ENCODE peak calls at places on chromosome 22, in four cellular contexts. One of them, this sample, is unnamed.
A peak's percentile ranks its signal among the peaks of the same experiment; 100 is the strongest.

GRCh38 chr22:40621309-40622151 is 15.0 kb downstream of the MRTFA start:
- DNase-seq in K562: peak; percentile 17
- DNase-seq in HepG2: peak; percentile 74
- DNase-seq in A549: no peak
- DNase-seq in this sample: no peak

GRCh38 chr22:44920183-44920582 is 89.6 kb downstream of the PHF21B start:
- DNase-seq in K562: no peak
- DNase-seq in HepG2: no peak
- DNase-seq in A549: no peak
- DNase-seq in this sample: no peak

GRCh38 chr22:20089226-20089976 is 9.4 kb downstream of the DGCR8 start:
- DNase-seq in K562: no peak
- DNase-seq in HepG2: no peak
- DNase-seq in A549: no peak
- DNase-seq in this sample: no peak

GRCh38 chr22:40487663-40488249 is 117.4 kb downstream of the SGSM3 start:
- DNase-seq in K562: peak; percentile 25
- DNase-seq in HepG2: peak; percentile 17
- DNase-seq in A549: peak; percentile 50
- DNase-seq in this sample: no peak

GRCh38 chr22:44026630-44027511 is 2.8 kb downstream of the PARVB start:
- DNase-seq in K562: peak; percentile 62
- DNase-seq in HepG2: no peak
- DNase-seq in A549: no peak
- DNase-seq in this sample: no peak

GRCh38 chr22:23072035-23072910 is 2.0 kb downstream of the GNAZ start:
- DNase-seq in K562: no peak
- DNase-seq in HepG2: no peak
- DNase-seq in A549: no peak
- DNase-seq in this sample: no peak

GRCh38 chr22:36236338-36237319 is 2.7 kb downstream of the APOL2 start:
- DNase-seq in K562: no peak
- DNase-seq in HepG2: no peak
- DNase-seq in A549: no peak
- DNase-seq in this sample: no peak

GRCh38 chr22:29520851-29521250 is 32.7 kb downstream of the THOC5 start:
- DNase-seq in K562: peak; percentile 27
- DNase-seq in HepG2: no peak
- DNase-seq in A549: peak; percentile 14
- DNase-seq in this sample: no peak

GRCh38 chr22:46571642-46572250 is 34.3 kb upstream of the CELSR1 start:
- DNase-seq in K562: no peak
- DNase-seq in HepG2: no peak
- DNase-seq in A549: no peak
- DNase-seq in this sample: no peak

GRCh38 chr22:28989484-28989883 is 72.1 kb downstream of the C22orf31 start:
- DNase-seq in K562: no peak
- DNase-seq in HepG2: no peak
- DNase-seq in A549: no peak
- DNase-seq in this sample: no peak

GRCh38 chr22:45568213-45568612 is 65.5 kb downstream of the FBLN1 start:
- DNase-seq in K562: no peak
- DNase-seq in HepG2: no peak
- DNase-seq in A549: no peak
- DNase-seq in this sample: no peak

GRCh38 chr22:30627480-30627879 is 8.1 kb upstream of the SLC35E4 start:
- DNase-seq in K562: no peak
- DNase-seq in HepG2: no peak
- DNase-seq in A549: no peak
- DNase-seq in this sample: no peak

GRCh38 chr22:42949159-42949558 is 65.8 kb downstream of the PACSIN2 start:
- DNase-seq in K562: no peak
- DNase-seq in HepG2: no peak
- DNase-seq in A549: peak; percentile 29
- DNase-seq in this sample: no peak

GRCh38 chr22:18024276-18024939 is at the start of gene MICAL3:
- DNase-seq in K562: peak; percentile 85
- DNase-seq in HepG2: no peak
- DNase-seq in A549: peak; percentile 61
- DNase-seq in this sample: peak; percentile 38

GRCh38 chr22:35380537-35381423 is at the start of gene HMOX1:
- DNase-seq in K562: no peak
- DNase-seq in HepG2: peak; percentile 73
- DNase-seq in A549: peak; percentile 82
- DNase-seq in this sample: peak; percentile 79

GRCh38 chr22:49179886-49180682 is 647.6 kb downstream of the BRD1 start:
- DNase-seq in K562: no peak
- DNase-seq in HepG2: no peak
- DNase-seq in A549: no peak
- DNase-seq in this sample: no peak

GRCh38 chr22:44684506-44685383 is 17.3 kb upstream of the PRR5 start:
- DNase-seq in K562: peak; percentile 87
- DNase-seq in HepG2: peak; percentile 92
- DNase-seq in A549: peak; percentile 90
- DNase-seq in this sample: peak; percentile 92

GRCh38 chr22:33539902-33540751 is 380.1 kb downstream of the LARGE1 start:
- DNase-seq in K562: no peak
- DNase-seq in HepG2: peak; percentile 100
- DNase-seq in A549: peak; percentile 98
- DNase-seq in this sample: no peak

GRCh38 chr22:21449531-21450319 is 17.5 kb upstream of the TMEM191C start:
- DNase-seq in K562: no peak
- DNase-seq in HepG2: no peak
- DNase-seq in A549: no peak
- DNase-seq in this sample: peak; percentile 10

GRCh38 chr22:46069518-46070214 is 80.7 kb upstream of the PPARA start:
- DNase-seq in K562: no peak
- DNase-seq in HepG2: no peak
- DNase-seq in A549: peak; percentile 96
- DNase-seq in this sample: no peak

GRCh38 chr22:43078522-43078921 is 10.7 kb downstream of the TTLL1 start:
- DNase-seq in K562: no peak
- DNase-seq in HepG2: peak; percentile 83
- DNase-seq in A549: no peak
- DNase-seq in this sample: no peak

GRCh38 chr22:23117275-23117674 is 24.5 kb downstream of the RSPH14 start:
- DNase-seq in K562: peak; percentile 53
- DNase-seq in HepG2: no peak
- DNase-seq in A549: no peak
- DNase-seq in this sample: no peak

GRCh38 chr22:38505595-38506117 is 455 bp downstream of the DDX17 start:
- DNase-seq in K562: peak; percentile 66
- DNase-seq in HepG2: no peak
- DNase-seq in A549: peak; percentile 59
- DNase-seq in this sample: peak; percentile 43

GRCh38 chr22:22396741-22397291 is 111.7 kb downstream of the ZNF280B start:
- DNase-seq in K562: peak; percentile 23
- DNase-seq in HepG2: no peak
- DNase-seq in A549: no peak
- DNase-seq in this sample: no peak

GRCh38 chr22:41915035-41915782 is at the start of gene SHISA8:
- DNase-seq in K562: peak; percentile 72
- DNase-seq in HepG2: no peak
- DNase-seq in A549: no peak
- DNase-seq in this sample: peak; percentile 62
- TF ChIP-seq NR3C1 in K562: no peak
- TF ChIP-seq NR3C1 in HepG2: no peak
- TF ChIP-seq NR3C1 in A549: no peak
- TF ChIP-seq NR3C1 in this sample: no peak

GRCh38 chr22:37281646-37282384 is 493 bp upstream of the CYTH4 start:
- DNase-seq in K562: no peak
- DNase-seq in HepG2: no peak
- DNase-seq in A549: no peak
- DNase-seq in this sample: no peak

GRCh38 chr22:37280718-37281117 is 1.6 kb upstream of the CYTH4 start:
- DNase-seq in K562: no peak
- DNase-seq in HepG2: no peak
- DNase-seq in A549: no peak
- DNase-seq in this sample: no peak

GRCh38 chr22:37283393-37283937 is 1.2 kb downstream of the CYTH4 start:
- DNase-seq in K562: no peak
- DNase-seq in HepG2: no peak
- DNase-seq in A549: no peak
- DNase-seq in this sample: no peak

GRCh38 chr22:37281195-37281594 is 1.1 kb upstream of the CYTH4 start:
- DNase-seq in K562: no peak
- DNase-seq in HepG2: no peak
- DNase-seq in A549: no peak
- DNase-seq in this sample: no peak

GRCh38 chr22:37282385-37282677 is at the start of gene CYTH4:
- DNase-seq in K562: peak; percentile 38
- DNase-seq in HepG2: no peak
- DNase-seq in A549: no peak
- DNase-seq in this sample: no peak
- TF ChIP-seq JUN in K562: no peak
- TF ChIP-seq JUN in HepG2: no peak
- TF ChIP-seq JUN in A549: no peak
- TF ChIP-seq JUN in this sample: no peak

GRCh38 chr22:31947296-31947695 is 3.0 kb downstream of the YWHAH start:
- DNase-seq in K562: no peak
- DNase-seq in HepG2: peak; percentile 48
- DNase-seq in A549: peak; percentile 43
- DNase-seq in this sample: no peak

GRCh38 chr22:31944700-31945477 is 554 bp downstream of the YWHAH start:
- DNase-seq in K562: peak; percentile 68
- DNase-seq in HepG2: no peak
- DNase-seq in A549: no peak
- DNase-seq in this sample: peak; percentile 48

GRCh38 chr22:31948002-31948401 is 3.7 kb downstream of the YWHAH start:
- DNase-seq in K562: no peak
- DNase-seq in HepG2: no peak
- DNase-seq in A549: no peak
- DNase-seq in this sample: no peak

GRCh38 chr22:31945478-31945815 is 1.1 kb downstream of the YWHAH start:
- DNase-seq in K562: no peak
- DNase-seq in HepG2: no peak
- DNase-seq in A549: no peak
- DNase-seq in this sample: no peak

GRCh38 chr22:31945971-31946680 is 1.8 kb downstream of the YWHAH start:
- DNase-seq in K562: no peak
- DNase-seq in HepG2: no peak
- DNase-seq in A549: no peak
- DNase-seq in this sample: no peak
- TF ChIP-seq NR3C1 in K562: no peak
- TF ChIP-seq NR3C1 in HepG2: no peak
- TF ChIP-seq NR3C1 in A549: no peak
- TF ChIP-seq NR3C1 in this sample: no peak

GRCh38 chr22:31652911-31653684 is 8.9 kb downstream of the PISD start:
- DNase-seq in K562: no peak
- DNase-seq in HepG2: peak; percentile 22
- DNase-seq in A549: no peak
- DNase-seq in this sample: no peak

GRCh38 chr22:31652129-31652528 is 9.9 kb downstream of the PISD start:
- DNase-seq in K562: no peak
- DNase-seq in HepG2: no peak
- DNase-seq in A549: no peak
- DNase-seq in this sample: no peak

GRCh38 chr22:31647921-31648320 is 14.1 kb downstream of the PISD start:
- DNase-seq in K562: no peak
- DNase-seq in HepG2: no peak
- DNase-seq in A549: no peak
- DNase-seq in this sample: no peak

GRCh38 chr22:31651667-31652066 is 10.3 kb downstream of the PISD start:
- DNase-seq in K562: no peak
- DNase-seq in HepG2: no peak
- DNase-seq in A549: no peak
- DNase-seq in this sample: no peak

GRCh38 chr22:31650391-31650790 is 11.6 kb downstream of the PISD start:
- DNase-seq in K562: no peak
- DNase-seq in HepG2: no peak
- DNase-seq in A549: no peak
- DNase-seq in this sample: no peak
- TF ChIP-seq JUN in K562: no peak
- TF ChIP-seq JUN in HepG2: no peak
- TF ChIP-seq JUN in A549: no peak
- TF ChIP-seq JUN in this sample: no peak

GRCh38 chr22:50225200-50225969 is 19.4 kb downstream of the TUBGCP6 start:
- DNase-seq in K562: no peak
- DNase-seq in HepG2: peak; percentile 44
- DNase-seq in A549: no peak
- DNase-seq in this sample: no peak

GRCh38 chr22:50228366-50228765 is 16.5 kb downstream of the TUBGCP6 start:
- DNase-seq in K562: no peak
- DNase-seq in HepG2: no peak
- DNase-seq in A549: no peak
- DNase-seq in this sample: no peak

GRCh38 chr22:50229370-50229769 is 15.5 kb downstream of the TUBGCP6 start:
- DNase-seq in K562: no peak
- DNase-seq in HepG2: no peak
- DNase-seq in A549: no peak
- DNase-seq in this sample: no peak

GRCh38 chr22:50226224-50227165 is 18.3 kb downstream of the TUBGCP6 start:
- DNase-seq in K562: no peak
- DNase-seq in HepG2: no peak
- DNase-seq in A549: no peak
- DNase-seq in this sample: no peak

DNA sequence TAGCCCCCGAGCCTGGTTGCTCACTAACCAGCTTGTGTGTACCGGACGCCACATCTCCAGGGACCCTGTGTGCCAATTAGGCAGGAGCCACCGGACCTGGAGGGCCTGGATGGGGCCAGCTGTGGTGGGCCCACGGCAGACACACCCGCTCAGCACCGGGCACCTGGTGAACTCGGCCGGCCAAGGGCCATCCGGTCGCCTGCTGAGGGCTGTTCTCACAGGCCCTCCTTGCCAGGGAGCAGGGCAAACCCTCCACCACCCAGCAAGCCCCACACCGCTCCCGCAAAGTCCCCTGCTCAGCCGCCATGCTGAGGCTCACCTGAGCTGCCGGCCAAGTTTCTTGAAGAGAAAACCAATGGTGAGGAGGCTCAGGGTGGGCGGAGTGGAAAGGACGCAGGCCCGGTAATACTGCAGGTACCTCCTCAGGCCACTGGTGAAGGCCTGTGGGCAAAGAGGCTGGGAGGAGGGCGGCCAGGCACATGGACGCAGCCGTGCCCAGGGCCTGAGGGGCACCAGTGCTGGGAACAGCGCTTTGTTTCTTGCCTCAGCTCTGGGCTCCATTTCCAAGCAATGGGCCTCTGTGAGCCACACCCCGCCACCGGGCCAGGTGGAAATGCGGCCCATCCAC is 17.1 kb downstream of the TUBGCP6 start:
- DNase-seq in K562: no peak
- DNase-seq in HepG2: no peak
- DNase-seq in A549: no peak
- DNase-seq in this sample: no peak
- TF ChIP-seq NR3C1 in K562: no peak
- TF ChIP-seq NR3C1 in HepG2: no peak
- TF ChIP-seq NR3C1 in A549: no peak
- TF ChIP-seq NR3C1 in this sample: no peak